ENCODE peak calls at places on chromosomes 1 and 21, in seven cellular contexts. Z, O, W, D, T, G and F are unnamed samples.

GRCh38 chr21:41197582-41197981 is 29.6 kb downstream of the BACE2 start:
- DNase-seq in T (no peak), G (no peak), Z (no peak), W (no peak), D (no peak), O (no peak), F (no peak)

GRCh38 chr1:56877973-56878372 is 23.4 kb downstream of the C8A start:
- DNase-seq in W (no peak), D (no peak), O (no peak), T (no peak), Z (no peak), G (no peak), F (no peak)

GRCh38 chr21:31873696-31874599 is 1.1 kb downstream of the HUNK start:
- DNase-seq in T (no peak), O (no peak), W (peak; percentile 36), D (peak; percentile 32), Z (peak; percentile 33), G (peak; percentile 91), F (no peak)

GRCh38 chr1:202037706-202038296 is 27.4 kb downstream of the ELF3 start:
- DNase-seq in G (no peak), T (no peak), D (no peak), W (no peak), Z (no peak), O (no peak), F (no peak)

GRCh38 chr21:45970674-45971486 is 10.7 kb upstream of the COL6A1 start:
- DNase-seq in Z (peak; percentile 49), O (peak; percentile 43), W (peak; percentile 57), T (peak; percentile 16), G (peak; percentile 90), D (peak; percentile 25), F (peak; percentile 37)

GRCh38 chr1:227358079-227358358 is 39.7 kb upstream of the CDC42BPA start:
- DNase-seq in G (no peak), Z (no peak), W (no peak), D (no peak), T (no peak), O (peak; percentile 6), F (no peak)

GRCh38 chr1:44151808-44152207 is 10.4 kb upstream of the KLF18 start:
- DNase-seq in T (no peak), G (no peak), Z (no peak), O (no peak), W (no peak), D (no peak), F (no peak)

GRCh38 chr1:110118636-110119396 is 6.6 kb downstream of the UBL4B start:
- DNase-seq in Z (no peak), O (no peak), D (no peak), G (no peak), T (no peak), W (no peak), F (no peak)

GRCh38 chr1:24391882-24392603 is 21.5 kb downstream of the STPG1 start:
- DNase-seq in T (peak; percentile 44), D (peak; percentile 15), Z (peak; percentile 63), O (peak; percentile 61), G (peak; percentile 72), W (peak; percentile 59), F (peak; percentile 67)

GRCh38 chr1:229344139-229344538 is 1.3 kb upstream of the CCSAP start:
- DNase-seq in W (no peak), G (no peak), Z (no peak), T (no peak), O (no peak), D (no peak), F (no peak)

GRCh38 chr1:116122955-116123757 is 12.0 kb downstream of the MAB21L3 start:
- DNase-seq in G (peak; percentile 60), D (no peak), O (peak; percentile 54), W (no peak), T (no peak), Z (no peak), F (peak; percentile 6)

GRCh38 chr1:213530607-213531320 is 457.0 kb upstream of the PROX1 start:
- DNase-seq in T (no peak), Z (no peak), G (no peak), D (no peak), O (no peak), W (no peak), F (no peak)

GRCh38 chr1:114032271-114033218 is 53.3 kb downstream of the OLFML3 start:
- DNase-seq in Z (no peak), G (no peak), D (no peak), T (no peak), O (peak; percentile 93), W (peak; percentile 28), F (peak; percentile 69)

GRCh38 chr21:41133896-41134522 is 34.0 kb upstream of the BACE2 start:
- DNase-seq in D (peak; percentile 21), G (peak; percentile 61), Z (peak; percentile 67), O (peak; percentile 13), W (peak; percentile 47), T (no peak), F (peak; percentile 71)

GRCh38 chr1:183780159-183780558 is 24.8 kb upstream of the RGL1 start:
- DNase-seq in D (no peak), W (no peak), G (no peak), T (no peak), O (no peak), Z (peak; percentile 9), F (no peak)

GRCh38 chr1:38336961-38337360 is 290.4 kb upstream of the POU3F1 start:
- DNase-seq in O (no peak), T (no peak), D (no peak), Z (no peak), G (no peak), W (no peak), F (no peak)

GRCh38 chr1:79554620-79555160 is 548.2 kb upstream of the ADGRL4 start:
- DNase-seq in Z (no peak), T (no peak), G (no peak), D (no peak), W (no peak), O (peak; percentile 28), F (no peak)